ENCODE peak calls at places on chromosome 17, in eight cellular contexts. R, I, K, U, O, Q, J and B are unnamed samples.

GRCh38 chr17:57577751-57578607 is 167.1 kb downstream of the CCDC182 start:
- DNase-seq in R (no peak), I (peak; percentile 71), K (peak; percentile 89), U (no peak), O (no peak), Q (peak; percentile 66), J (peak; percentile 30), B (no peak)

GRCh38 chr17:40910441-40910841 is 25.4 kb upstream of the KRT20 start:
- DNase-seq in R (no peak), I (peak; percentile 77), K (peak; percentile 76), U (no peak), O (no peak), Q (no peak), J (no peak), B (no peak)

GRCh38 chr17:45341389-45342158 is 24.8 kb upstream of the MAP3K14 start:
- DNase-seq in R (no peak), I (peak; percentile 90), K (peak; percentile 83), U (no peak), O (no peak), Q (no peak), J (no peak), B (no peak)

GRCh38 chr17:51035436-51035835 is 85.2 kb downstream of the SPAG9 start:
- DNase-seq in R (no peak), I (peak; percentile 87), K (peak; percentile 98), U (no peak), O (no peak), Q (peak; percentile 89), J (no peak), B (no peak)

GRCh38 chr17:44591223-44591622 is 33.9 kb downstream of the FZD2 start:
- DNase-seq in R (no peak), I (no peak), K (no peak), U (no peak), O (no peak), Q (no peak), J (no peak), B (no peak)

GRCh38 chr17:5226940-5227878 is 7.5 kb downstream of the SCIMP start:
- DNase-seq in R (no peak), I (no peak), K (no peak), U (peak; percentile 20), O (no peak), Q (no peak), J (no peak), B (no peak)

GRCh38 chr17:76530489-76530814 is 7.1 kb downstream of the CYGB start:
- DNase-seq in R (no peak), I (no peak), K (peak; percentile 46), U (no peak), O (no peak), Q (no peak), J (no peak), B (no peak)

GRCh38 chr17:76547642-76548202 is 7.9 kb downstream of the PRCD start:
- DNase-seq in R (no peak), I (no peak), K (no peak), U (no peak), O (no peak), Q (no peak), J (no peak), B (no peak)

GRCh38 chr17:58710948-58711552 is 18.6 kb downstream of the RAD51C start:
- DNase-seq in R (peak; percentile 40), I (peak; percentile 74), K (peak; percentile 57), U (peak; percentile 46), O (no peak), Q (peak; percentile 33), J (peak; percentile 42), B (no peak)

GRCh38 chr17:72984145-72984924 is 108.2 kb downstream of the SLC39A11 start:
- DNase-seq in R (no peak), I (peak; percentile 89), K (peak; percentile 97), U (no peak), O (no peak), Q (no peak), J (no peak), B (no peak)

GRCh38 chr17:29857823-29858222 is 72.2 kb downstream of the SSH2 start:
- DNase-seq in R (no peak), I (no peak), K (no peak), U (no peak), O (no peak), Q (no peak), J (no peak), B (no peak)

GRCh38 chr17:45371414-45372324 is 54.8 kb upstream of the MAP3K14 start:
- DNase-seq in R (peak; percentile 80), I (peak; percentile 98), K (peak; percentile 96), U (peak; percentile 72), O (no peak), Q (no peak), J (peak; percentile 71), B (no peak)

GRCh38 chr17:40561294-40561870 is 3.9 kb downstream of the CCR7 start:
- DNase-seq in R (no peak), I (no peak), K (no peak), U (no peak), O (no peak), Q (no peak), J (no peak), B (no peak)

GRCh38 chr17:38920374-38921291 is 4.8 kb upstream of the LASP1NB start:
- DNase-seq in R (no peak), I (no peak), K (no peak), U (no peak), O (no peak), Q (no peak), J (no peak), B (no peak)

GRCh38 chr17:2309338-2310143 is 5.8 kb downstream of the SRR start:
- DNase-seq in R (peak; percentile 72), I (no peak), K (peak; percentile 58), U (no peak), O (no peak), Q (no peak), J (no peak), B (no peak)